ENCODE peak calls at places on chromosomes 13 and 19, in nine cellular contexts. One of them, this sample, is unnamed.

GRCh38 chr19:33905473-33905936 is 108.8 kb downstream of the KCTD15 start:
- DNase-seq in SK-N-SH: peak; percentile 52
- DNase-seq in lower leg skin: peak; percentile 17
- DNase-seq in uterus: no peak
- DNase-seq in adrenal gland: no peak
- DNase-seq in lower lobe of right lung: peak; percentile 49
- DNase-seq in GM23338: peak; percentile 68
- DNase-seq in breast epithelium: peak; percentile 22
- DNase-seq in fibroblast of lung: no peak
- DNase-seq in this sample: peak; percentile 73

GRCh38 chr19:6772028-6772865 is at the start of gene VAV1:
- DNase-seq in fibroblast of lung: no peak
- DNase-seq in lower lobe of right lung: peak; percentile 85
- DNase-seq in GM23338: peak; percentile 36
- DNase-seq in breast epithelium: no peak
- DNase-seq in uterus: no peak
- DNase-seq in lower leg skin: no peak
- DNase-seq in adrenal gland: peak; percentile 43
- DNase-seq in SK-N-SH: peak; percentile 53
- DNase-seq in this sample: no peak

GRCh38 chr19:55283548-55284393 is at the start of gene BRSK1:
- DNase-seq in lower lobe of right lung: no peak
- DNase-seq in GM23338: peak; percentile 95
- DNase-seq in uterus: peak; percentile 77
- DNase-seq in adrenal gland: peak; percentile 72
- DNase-seq in lower leg skin: no peak
- DNase-seq in SK-N-SH: peak; percentile 93
- DNase-seq in breast epithelium: no peak
- DNase-seq in fibroblast of lung: peak; percentile 65
- DNase-seq in this sample: peak; percentile 54

GRCh38 chr19:11024259-11024658 is 63.4 kb downstream of the SMARCA4 start:
- DNase-seq in fibroblast of lung: no peak
- DNase-seq in breast epithelium: no peak
- DNase-seq in lower lobe of right lung: no peak
- DNase-seq in SK-N-SH: no peak
- DNase-seq in adrenal gland: peak; percentile 93
- DNase-seq in uterus: no peak
- DNase-seq in lower leg skin: no peak
- DNase-seq in GM23338: no peak
- DNase-seq in this sample: no peak

GRCh38 chr19:47695533-47696262 is 17.5 kb upstream of the EHD2 start:
- DNase-seq in lower leg skin: no peak
- DNase-seq in SK-N-SH: no peak
- DNase-seq in lower lobe of right lung: no peak
- DNase-seq in uterus: no peak
- DNase-seq in GM23338: no peak
- DNase-seq in adrenal gland: no peak
- DNase-seq in fibroblast of lung: no peak
- DNase-seq in breast epithelium: no peak
- DNase-seq in this sample: no peak

GRCh38 chr19:47693489-47693888 is 19.7 kb upstream of the EHD2 start:
- DNase-seq in fibroblast of lung: no peak
- DNase-seq in lower lobe of right lung: no peak
- DNase-seq in lower leg skin: no peak
- DNase-seq in GM23338: no peak
- DNase-seq in breast epithelium: no peak
- DNase-seq in adrenal gland: no peak
- DNase-seq in uterus: no peak
- DNase-seq in SK-N-SH: peak; percentile 38
- DNase-seq in this sample: no peak

GRCh38 chr19:53554804-53555203 is 16.9 kb downstream of the ZNF331 start:
- DNase-seq in SK-N-SH: no peak
- DNase-seq in lower lobe of right lung: no peak
- DNase-seq in lower leg skin: no peak
- DNase-seq in breast epithelium: no peak
- DNase-seq in uterus: no peak
- DNase-seq in adrenal gland: no peak
- DNase-seq in GM23338: no peak
- DNase-seq in fibroblast of lung: no peak
- DNase-seq in this sample: no peak

GRCh38 chr19:327291-328024 is 17.1 kb downstream of the MIER2 start:
- DNase-seq in adrenal gland: no peak
- DNase-seq in fibroblast of lung: no peak
- DNase-seq in lower leg skin: no peak
- DNase-seq in SK-N-SH: no peak
- DNase-seq in lower lobe of right lung: no peak
- DNase-seq in uterus: no peak
- DNase-seq in GM23338: no peak
- DNase-seq in breast epithelium: no peak
- DNase-seq in this sample: no peak

GRCh38 chr13:109344552-109345157 is 441.7 kb downstream of the IRS2 start:
- DNase-seq in SK-N-SH: peak; percentile 37
- DNase-seq in lower lobe of right lung: no peak
- DNase-seq in breast epithelium: no peak
- DNase-seq in adrenal gland: no peak
- DNase-seq in lower leg skin: no peak
- DNase-seq in GM23338: no peak
- DNase-seq in fibroblast of lung: peak; percentile 23
- DNase-seq in uterus: no peak
- DNase-seq in this sample: no peak

GRCh38 chr13:67063036-67063435 is 167.1 kb downstream of the PCDH9 start:
- DNase-seq in breast epithelium: peak; percentile 20
- DNase-seq in uterus: no peak
- DNase-seq in GM23338: no peak
- DNase-seq in adrenal gland: no peak
- DNase-seq in lower lobe of right lung: no peak
- DNase-seq in lower leg skin: no peak
- DNase-seq in fibroblast of lung: no peak
- DNase-seq in SK-N-SH: no peak
- DNase-seq in this sample: no peak

GRCh38 chr19:7870571-7871279 is 3.5 kb downstream of the PRR36 start:
- DNase-seq in fibroblast of lung: peak; percentile 10
- DNase-seq in breast epithelium: peak; percentile 84
- DNase-seq in uterus: peak; percentile 49
- DNase-seq in adrenal gland: peak; percentile 98
- DNase-seq in lower lobe of right lung: no peak
- DNase-seq in GM23338: peak; percentile 96
- DNase-seq in SK-N-SH: peak; percentile 78
- DNase-seq in lower leg skin: peak; percentile 55
- DNase-seq in this sample: no peak

GRCh38 chr19:32287811-32288227 is 57.6 kb upstream of the ZNF507 start:
- DNase-seq in fibroblast of lung: peak; percentile 77
- DNase-seq in lower leg skin: peak; percentile 59
- DNase-seq in adrenal gland: peak; percentile 44
- DNase-seq in GM23338: peak; percentile 87
- DNase-seq in SK-N-SH: no peak
- DNase-seq in breast epithelium: peak; percentile 21
- DNase-seq in lower lobe of right lung: peak; percentile 59
- DNase-seq in uterus: peak; percentile 62
- DNase-seq in this sample: peak; percentile 65

GRCh38 chr13:29963086-29963485 is 112.7 kb upstream of the UBL3 start:
- DNase-seq in GM23338: no peak
- DNase-seq in fibroblast of lung: no peak
- DNase-seq in uterus: no peak
- DNase-seq in lower leg skin: no peak
- DNase-seq in breast epithelium: no peak
- DNase-seq in lower lobe of right lung: no peak
- DNase-seq in adrenal gland: no peak
- DNase-seq in SK-N-SH: no peak
- DNase-seq in this sample: no peak

GRCh38 chr19:5891938-5892771 is 11.4 kb downstream of the NDUFA11 start:
- DNase-seq in breast epithelium: no peak
- DNase-seq in GM23338: peak; percentile 66
- DNase-seq in SK-N-SH: peak; percentile 83
- DNase-seq in lower lobe of right lung: peak; percentile 61
- DNase-seq in fibroblast of lung: peak; percentile 41
- DNase-seq in adrenal gland: no peak
- DNase-seq in lower leg skin: no peak
- DNase-seq in uterus: no peak
- DNase-seq in this sample: peak; percentile 73

GRCh38 chr19:12052057-12052570 is 647 bp downstream of the ZNF878 start:
- DNase-seq in adrenal gland: no peak
- DNase-seq in fibroblast of lung: no peak
- DNase-seq in GM23338: peak; percentile 40
- DNase-seq in breast epithelium: no peak
- DNase-seq in lower lobe of right lung: no peak
- DNase-seq in uterus: no peak
- DNase-seq in lower leg skin: no peak
- DNase-seq in SK-N-SH: peak; percentile 33
- DNase-seq in this sample: no peak

GRCh38 chr13:109348514-109349340 is 437.7 kb downstream of the IRS2 start:
- DNase-seq in breast epithelium: no peak
- DNase-seq in lower leg skin: no peak
- DNase-seq in fibroblast of lung: peak; percentile 41
- DNase-seq in GM23338: no peak
- DNase-seq in lower lobe of right lung: no peak
- DNase-seq in SK-N-SH: no peak
- DNase-seq in uterus: no peak
- DNase-seq in adrenal gland: no peak
- DNase-seq in this sample: no peak

GRCh38 chr13:53138369-53139036 is 109.9 kb downstream of the OLFM4 start:
- DNase-seq in lower leg skin: peak; percentile 18
- DNase-seq in uterus: peak; percentile 61
- DNase-seq in GM23338: no peak
- DNase-seq in lower lobe of right lung: no peak
- DNase-seq in fibroblast of lung: peak; percentile 23
- DNase-seq in breast epithelium: no peak
- DNase-seq in adrenal gland: no peak
- DNase-seq in SK-N-SH: no peak
- DNase-seq in this sample: no peak

GRCh38 chr13:73440296-73440895 is 381.6 kb downstream of the KLF5 start:
- DNase-seq in fibroblast of lung: peak; percentile 6
- DNase-seq in adrenal gland: no peak
- DNase-seq in uterus: no peak
- DNase-seq in GM23338: peak; percentile 54
- DNase-seq in SK-N-SH: no peak
- DNase-seq in breast epithelium: no peak
- DNase-seq in lower leg skin: no peak
- DNase-seq in lower lobe of right lung: no peak
- DNase-seq in this sample: peak; percentile 7

GRCh38 chr13:112256716-112257497 is 119.2 kb upstream of the SPACA7 start:
- DNase-seq in uterus: no peak
- DNase-seq in lower leg skin: peak; percentile 3
- DNase-seq in GM23338: no peak
- DNase-seq in SK-N-SH: no peak
- DNase-seq in fibroblast of lung: no peak
- DNase-seq in adrenal gland: no peak
- DNase-seq in lower lobe of right lung: no peak
- DNase-seq in breast epithelium: no peak
- DNase-seq in this sample: no peak

GRCh38 chr19:15452111-15453047 is 2.6 kb upstream of the WIZ start:
- DNase-seq in lower leg skin: peak; percentile 80
- DNase-seq in fibroblast of lung: peak; percentile 82
- DNase-seq in uterus: peak; percentile 94
- DNase-seq in breast epithelium: peak; percentile 78
- DNase-seq in adrenal gland: peak; percentile 95
- DNase-seq in SK-N-SH: peak; percentile 98
- DNase-seq in GM23338: peak; percentile 99
- DNase-seq in lower lobe of right lung: peak; percentile 91
- DNase-seq in this sample: no peak

GRCh38 chr13:57627663-57628062 is 3.9 kb upstream of the PCDH17 start:
- DNase-seq in SK-N-SH: peak; percentile 51
- DNase-seq in adrenal gland: no peak
- DNase-seq in uterus: no peak
- DNase-seq in GM23338: peak; percentile 51
- DNase-seq in breast epithelium: no peak
- DNase-seq in lower leg skin: no peak
- DNase-seq in lower lobe of right lung: no peak
- DNase-seq in fibroblast of lung: peak; percentile 59
- DNase-seq in this sample: no peak
- TF ChIP-seq CTCF in SK-N-SH: peak; percentile 84
- TF ChIP-seq CTCF in adrenal gland: peak; percentile 60
- TF ChIP-seq CTCF in uterus: peak; percentile 21
- TF ChIP-seq CTCF in GM23338: peak; percentile 86
- TF ChIP-seq CTCF in breast epithelium: no peak
- TF ChIP-seq CTCF in lower leg skin: no peak
- TF ChIP-seq CTCF in lower lobe of right lung: peak; percentile 77
- TF ChIP-seq CTCF in fibroblast of lung: peak; percentile 70
- TF ChIP-seq CTCF in this sample: peak; percentile 92

GRCh38 chr13:27712421-27712820 is 79.9 kb upstream of the GSX1 start:
- DNase-seq in GM23338: no peak
- DNase-seq in breast epithelium: no peak
- DNase-seq in SK-N-SH: peak; percentile 26
- DNase-seq in lower lobe of right lung: no peak
- DNase-seq in lower leg skin: no peak
- DNase-seq in uterus: no peak
- DNase-seq in adrenal gland: peak; percentile 41
- DNase-seq in fibroblast of lung: peak; percentile 15
- DNase-seq in this sample: no peak
- TF ChIP-seq CTCF in GM23338: no peak
- TF ChIP-seq CTCF in breast epithelium: no peak
- TF ChIP-seq CTCF in SK-N-SH: no peak
- TF ChIP-seq CTCF in lower lobe of right lung: peak; percentile 44
- TF ChIP-seq CTCF in lower leg skin: no peak
- TF ChIP-seq CTCF in uterus: no peak
- TF ChIP-seq CTCF in adrenal gland: peak; percentile 12
- TF ChIP-seq CTCF in fibroblast of lung: peak; percentile 30
- TF ChIP-seq CTCF in this sample: no peak

GRCh38 chr13:110813646-110814624 is 100.4 kb downstream of the ING1 start:
- DNase-seq in uterus: no peak
- DNase-seq in lower lobe of right lung: no peak
- DNase-seq in fibroblast of lung: no peak
- DNase-seq in breast epithelium: no peak
- DNase-seq in GM23338: no peak
- DNase-seq in lower leg skin: no peak
- DNase-seq in SK-N-SH: no peak
- DNase-seq in adrenal gland: no peak
- DNase-seq in this sample: no peak
- TF ChIP-seq CTCF in uterus: no peak
- TF ChIP-seq CTCF in lower lobe of right lung: no peak
- TF ChIP-seq CTCF in fibroblast of lung: no peak
- TF ChIP-seq CTCF in breast epithelium: no peak
- TF ChIP-seq CTCF in GM23338: peak; percentile 18
- TF ChIP-seq CTCF in lower leg skin: no peak
- TF ChIP-seq CTCF in SK-N-SH: no peak
- TF ChIP-seq CTCF in adrenal gland: no peak
- TF ChIP-seq CTCF in this sample: no peak

DNA sequence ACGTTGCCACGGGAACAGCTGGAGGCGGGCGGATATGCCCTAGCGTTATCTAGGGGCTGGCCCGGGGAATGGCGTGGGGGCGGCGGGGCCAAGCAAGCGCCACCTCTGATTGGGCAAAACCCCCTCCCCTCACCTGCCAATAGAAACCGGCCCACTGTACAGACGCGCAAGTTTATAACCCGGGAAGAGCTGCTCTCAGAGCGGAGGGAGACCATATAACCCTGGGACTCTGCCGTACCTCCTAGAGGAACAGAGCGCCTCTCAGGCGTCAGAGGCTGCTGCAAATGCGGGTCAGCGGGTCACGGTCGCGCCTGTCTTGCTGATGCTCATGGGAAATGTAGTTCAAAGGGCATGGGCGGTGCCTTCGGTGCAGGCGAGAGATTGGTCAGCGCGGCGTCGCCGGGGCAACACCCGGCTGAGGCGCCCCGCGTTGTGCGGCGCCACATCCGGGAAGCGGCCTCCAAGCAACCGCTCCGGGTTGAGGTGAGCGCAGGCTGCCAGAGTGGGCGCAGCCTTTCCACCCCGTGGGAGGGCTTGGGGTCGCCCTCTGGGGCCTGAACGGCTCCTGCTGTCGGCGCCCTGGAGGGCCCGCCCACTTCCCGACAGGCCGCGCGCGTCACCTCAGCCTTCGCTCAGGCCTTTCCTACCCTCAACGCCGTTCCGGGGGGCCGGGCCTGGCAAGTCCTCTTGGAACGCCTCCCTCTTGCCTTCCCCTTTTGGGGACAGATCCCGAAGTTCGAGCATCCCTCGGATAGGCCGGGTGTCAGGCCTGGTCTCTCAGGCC is at the start of gene ZNF446:
- DNase-seq in lower leg skin: peak; percentile 98
- DNase-seq in GM23338: peak; percentile 98
- DNase-seq in SK-N-SH: peak; percentile 94
- DNase-seq in fibroblast of lung: peak; percentile 98
- DNase-seq in uterus: peak; percentile 98
- DNase-seq in lower lobe of right lung: peak; percentile 98
- DNase-seq in adrenal gland: peak; percentile 97
- DNase-seq in breast epithelium: peak; percentile 98
- DNase-seq in this sample: peak; percentile 86
- TF ChIP-seq CTCF in lower leg skin: no peak
- TF ChIP-seq CTCF in GM23338: no peak
- TF ChIP-seq CTCF in SK-N-SH: no peak
- TF ChIP-seq CTCF in fibroblast of lung: no peak
- TF ChIP-seq CTCF in uterus: no peak
- TF ChIP-seq CTCF in lower lobe of right lung: no peak
- TF ChIP-seq CTCF in adrenal gland: no peak
- TF ChIP-seq CTCF in breast epithelium: no peak
- TF ChIP-seq CTCF in this sample: no peak

This sample was measured in endothelial cell.